ENCODE peak calls at places on chromosomes 3 and 15, in nine cellular contexts. L, B, V, W, F, I, C, H and O are unnamed samples.

GRCh38 chr3:100427694-100428093 is 26.4 kb downstream of the LNP1 start:
- DNase-seq in I (no peak), L (peak; percentile 44), F (no peak), C (no peak), B (no peak), V (no peak), H (no peak), W (peak; percentile 95), O (no peak)

GRCh38 chr3:149658444-149659172 is 783 bp upstream of the WWTR1 start:
- DNase-seq in W (peak; percentile 86), L (peak; percentile 86), B (peak; percentile 85), F (peak; percentile 92), V (peak; percentile 76), H (peak; percentile 61), C (peak; percentile 42), I (peak; percentile 60), O (peak; percentile 76)

GRCh38 chr15:82313446-82313845 is 35.8 kb downstream of the GOLGA6L10 start:
- DNase-seq in B (no peak), I (no peak), W (no peak), L (no peak), H (no peak), C (no peak), F (no peak), V (no peak), O (no peak)

GRCh38 chr3:101944308-101944707 is 95.0 kb downstream of the NFKBIZ start:
- DNase-seq in L (no peak), F (no peak), I (no peak), B (no peak), W (no peak), C (no peak), V (no peak), H (no peak), O (no peak)

GRCh38 chr3:118538187-118538586 is 496.5 kb downstream of the IGSF11 start:
- DNase-seq in W (no peak), C (no peak), F (no peak), L (no peak), H (no peak), I (no peak), V (no peak), B (no peak), O (no peak)

GRCh38 chr3:16119887-16120286 is 54.6 kb upstream of the GALNT15 start:
- DNase-seq in F (no peak), H (no peak), L (no peak), V (no peak), W (no peak), I (no peak), B (no peak), C (no peak), O (no peak)

GRCh38 chr15:99635794-99636193 is 70.0 kb downstream of the MEF2A start:
- DNase-seq in H (no peak), B (no peak), L (no peak), W (no peak), I (no peak), V (no peak), C (no peak), F (no peak), O (no peak)

GRCh38 chr3:85950435-85950834 is 991.6 kb downstream of the CADM2 start:
- DNase-seq in F (no peak), I (no peak), B (no peak), L (no peak), C (no peak), H (no peak), V (no peak), W (no peak), O (no peak)

GRCh38 chr3:50607271-50608091 is 4.1 kb downstream of the CISH start:
- DNase-seq in F (peak; percentile 70), W (no peak), V (no peak), I (no peak), C (no peak), B (no peak), L (no peak), H (no peak), O (no peak)
- H3K4me3 ChIP-seq in F (peak overlapping the region; percentile 95), W (no peak overlapping the region), V (no peak overlapping the region), I (no peak overlapping the region), C (no peak overlapping the region), B (no peak overlapping the region), L (no peak overlapping the region), H (no peak overlapping the region), O (no peak overlapping the region)

DNA sequence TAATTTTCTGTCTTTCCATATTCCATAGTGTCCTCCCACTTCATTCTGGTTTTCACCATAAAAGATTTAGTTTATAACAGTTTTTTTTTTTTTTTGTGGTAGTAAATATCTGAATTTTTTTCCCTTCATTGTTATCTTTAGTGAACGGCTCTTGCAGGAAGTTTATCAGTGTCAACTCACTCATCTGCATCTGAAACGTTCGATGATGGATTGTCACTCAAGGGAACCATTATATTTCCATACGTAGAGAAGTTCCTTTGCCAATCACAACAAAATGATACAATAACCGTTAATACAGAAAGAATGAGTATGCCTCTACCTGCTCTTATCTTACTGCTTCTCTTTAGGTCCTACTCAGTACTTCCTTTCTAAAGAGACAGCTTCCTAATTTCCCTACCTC is 651.2 kb upstream of the KCNMB2 start:
- DNase-seq in F (no peak), L (no peak), V (no peak), H (no peak), C (no peak), I (no peak), B (no peak), W (no peak), O (no peak)
- H3K4me3 ChIP-seq in F (no peak overlapping the region), L (no peak overlapping the region), V (no peak overlapping the region), H (no peak overlapping the region), C (no peak overlapping the region), I (no peak overlapping the region), B (no peak overlapping the region), W (no peak overlapping the region), O (no peak overlapping the region)

GRCh38 chr3:127787556-127787955 is 34.8 kb downstream of the MGLL start:
- DNase-seq in C (no peak), B (no peak), L (no peak), W (no peak), V (no peak), H (no peak), F (peak; percentile 55), I (no peak), O (no peak)
- H3K4me3 ChIP-seq in C (no peak overlapping the region), B (no peak overlapping the region), L (no peak overlapping the region), W (no peak overlapping the region), V (no peak overlapping the region), H (no peak overlapping the region), F (no peak overlapping the region), I (no peak overlapping the region), O (no peak overlapping the region)

GRCh38 chr15:69032006-69032405 is 17.5 kb downstream of the NOX5 start:
- DNase-seq in L (no peak), F (no peak), I (no peak), W (no peak), H (no peak), V (no peak), C (no peak), B (no peak), O (no peak)

GRCh38 chr15:69032703-69033373 is 18.3 kb downstream of the NOX5 start:
- DNase-seq in L (no peak), H (no peak), F (no peak), B (no peak), C (no peak), V (no peak), W (no peak), I (no peak), O (no peak)

GRCh38 chr15:69034352-69034751 is 19.9 kb downstream of the NOX5 start:
- DNase-seq in W (peak; percentile 64), F (no peak), C (no peak), I (no peak), B (no peak), H (no peak), L (peak; percentile 89), V (peak; percentile 3), O (no peak)

GRCh38 chr15:69027976-69028518 is 13.6 kb downstream of the NOX5 start:
- DNase-seq in C (no peak), W (no peak), I (no peak), L (no peak), F (no peak), V (no peak), H (no peak), B (no peak), O (peak; percentile 17)

GRCh38 chr15:69031013-69032001 is 16.8 kb downstream of the NOX5 start:
- DNase-seq in C (no peak), L (no peak), H (peak; percentile 30), W (peak; percentile 55), B (peak; percentile 92), V (peak; percentile 77), I (peak; percentile 55), F (peak; percentile 84), O (peak; percentile 39)
- H3K4me3 ChIP-seq in C (no peak overlapping the region), L (peak overlapping the region; percentile 34), H (no peak overlapping the region), W (peak overlapping the region; percentile 55), B (peak overlapping the region; percentile 7), V (peak overlapping the region; percentile 32), I (no peak overlapping the region), F (peak overlapping the region; percentile 40), O (no peak overlapping the region)

GRCh38 chr15:49424954-49425353 is 1.9 kb downstream of the FGF7 start:
- DNase-seq in B (no peak), V (no peak), I (no peak), H (no peak), C (no peak), L (peak; percentile 39), W (no peak), F (no peak), O (no peak)
- H3K4me3 ChIP-seq in B (no peak overlapping the region), V (no peak overlapping the region), I (peak overlapping the region; percentile 29), H (no peak overlapping the region), C (no peak overlapping the region), L (peak overlapping the region; percentile 94), W (peak overlapping the region; percentile 88), F (no peak overlapping the region), O (no peak overlapping the region)

GRCh38 chr3:40387895-40388254 is 891 bp downstream of the ENTPD3 start:
- DNase-seq in I (no peak), B (peak; percentile 55), W (no peak), F (no peak), H (no peak), L (no peak), V (no peak), C (no peak), O (no peak)

GRCh38 chr3:40386213-40386612 is 771 bp upstream of the ENTPD3 start:
- DNase-seq in W (no peak), B (no peak), F (no peak), V (no peak), H (no peak), L (no peak), I (no peak), C (no peak), O (no peak)

GRCh38 chr3:40382617-40382979 is 4.4 kb upstream of the ENTPD3 start:
- DNase-seq in L (no peak), I (no peak), B (no peak), F (no peak), C (no peak), H (no peak), V (no peak), W (no peak), O (no peak)

GRCh38 chr3:40381904-40382616 is 4.9 kb upstream of the ENTPD3 start:
- DNase-seq in W (peak; percentile 36), C (no peak), L (no peak), B (no peak), V (no peak), H (no peak), I (no peak), F (no peak), O (no peak)

GRCh38 chr3:40387001-40387894 is at the start of gene ENTPD3:
- DNase-seq in I (peak; percentile 26), C (no peak), L (no peak), F (peak; percentile 74), H (peak; percentile 15), V (peak; percentile 40), B (peak; percentile 91), W (no peak), O (peak; percentile 79)
- H3K4me3 ChIP-seq in I (peak within 1 kb of the TSS; percentile 20), C (no peak within 1 kb of the TSS), L (peak within 1 kb of the TSS; percentile 28), F (peak within 1 kb of the TSS; percentile 56), H (peak within 1 kb of the TSS; percentile 18), V (peak within 1 kb of the TSS; percentile 8), B (peak within 1 kb of the TSS; percentile 80), W (peak within 1 kb of the TSS; percentile 48), O (no peak within 1 kb of the TSS)